ENCODE peak calls at places on chromosomes 5 and 9, in seven cellular contexts. V, T, H, S, B, Y and I are unnamed samples.

GRCh38 chr5:107812570-107813141 is 141.9 kb upstream of the EFNA5 start:
- DNase-seq in Y (peak), H (no peak), T (peak), S (peak), V (no peak), B (no peak), I (no peak)

GRCh38 chr9:25724424-25724823 is 46.2 kb upstream of the TUSC1 start:
- DNase-seq in V (no peak), S (no peak), Y (peak), H (no peak), T (peak), B (no peak), I (no peak)

GRCh38 chr5:76542887-76543690 is 80.1 kb downstream of the F2RL2 start:
- DNase-seq in S (no peak), V (no peak), Y (no peak), H (no peak), B (peak), T (no peak), I (no peak)

GRCh38 chr9:115226152-115226551 is 108.2 kb upstream of the TNC start:
- DNase-seq in B (no peak), T (no peak), S (no peak), H (no peak), Y (no peak), V (no peak), I (no peak)

GRCh38 chr9:124426361-124426760 is 11.1 kb upstream of the PSMB7 start:
- DNase-seq in V (no peak), S (no peak), B (no peak), H (no peak), T (no peak), Y (no peak), I (no peak)

GRCh38 chr9:7799934-7800285 is 332 bp upstream of the DMAC1 start:
- DNase-seq in V (no peak), H (no peak), S (no peak), B (no peak), Y (no peak), T (no peak), I (no peak)

GRCh38 chr5:175566697-175567096 is 88.3 kb downstream of the SFXN1 start:
- DNase-seq in T (no peak), S (no peak), V (no peak), Y (no peak), B (no peak), H (no peak), I (no peak)

GRCh38 chr5:172868924-172869565 is 35.0 kb downstream of the ERGIC1 start:
- DNase-seq in B (no peak), Y (peak), V (no peak), T (peak), S (no peak), H (no peak), I (peak)

GRCh38 chr9:16028516-16028915 is 475.7 kb downstream of the CCDC171 start:
- DNase-seq in S (no peak), Y (no peak), H (no peak), T (no peak), B (no peak), V (no peak), I (no peak)

GRCh38 chr5:61331407-61332368 is at the start of gene ZSWIM6:
- DNase-seq in B (peak), S (peak), Y (peak), V (peak), T (peak), H (peak), I (peak)

GRCh38 chr5:140221697-140222223 is 46.8 kb downstream of the CYSTM1 start:
- DNase-seq in Y (peak), B (no peak), V (no peak), S (no peak), T (peak), H (no peak), I (no peak)

GRCh38 chr9:124707667-124708066 is 63.4 kb downstream of the NR6A1 start:
- DNase-seq in S (no peak), B (no peak), T (no peak), V (no peak), Y (no peak), H (no peak), I (no peak)

GRCh38 chr5:42944989-42945388 is 95.1 kb downstream of the ANXA2R start:
- DNase-seq in H (no peak), T (peak), B (no peak), Y (peak), V (no peak), S (no peak), I (no peak)

GRCh38 chr5:159208508-159209437 is 580 bp downstream of the RNF145 start:
- DNase-seq in V (no peak), S (peak), H (peak), T (peak), Y (no peak), B (no peak), I (peak)

GRCh38 chr9:70639853-70640814 is 225.7 kb upstream of the KLF9 start:
- DNase-seq in B (no peak), S (peak), Y (peak), T (peak), H (peak), V (no peak), I (peak)

GRCh38 chr9:121156263-121156731 is 45.4 kb downstream of the RAB14 start:
- DNase-seq in T (peak), S (no peak), V (no peak), H (no peak), Y (peak), B (no peak), I (peak)

GRCh38 chr5:31664566-31664965 is 25.6 kb downstream of the PDZD2 start:
- DNase-seq in S (no peak), T (peak), V (no peak), Y (no peak), H (no peak), B (no peak), I (no peak)

GRCh38 chr9:137128158-137129088 is 10.5 kb upstream of the GRIN1 start:
- DNase-seq in S (no peak), B (no peak), H (no peak), V (no peak), T (no peak), Y (no peak), I (no peak)

GRCh38 chr9:95644377-95644776 is 127.6 kb upstream of the PTCH1 start:
- DNase-seq in H (no peak), Y (peak), B (no peak), S (no peak), T (no peak), V (no peak), I (no peak)

GRCh38 chr9:122383992-122384461 is 13.2 kb downstream of the PTGS1 start:
- DNase-seq in S (no peak), V (no peak), B (no peak), T (no peak), H (no peak), Y (no peak), I (no peak)

GRCh38 chr5:151054713-151055112 is 26.1 kb downstream of the TNIP1 start:
- DNase-seq in T (no peak), B (no peak), S (no peak), V (no peak), H (no peak), Y (no peak), I (peak)

GRCh38 chr9:1619915-1620705 is 395.0 kb upstream of the SMARCA2 start:
- DNase-seq in Y (no peak), H (no peak), S (peak), T (no peak), B (no peak), V (no peak), I (no peak)

GRCh38 chr5:56908942-56909293 is 478 bp upstream of the SETD9 start:
- DNase-seq in T (peak), Y (peak), H (peak), S (no peak), B (no peak), V (no peak), I (no peak)

GRCh38 chr5:59341155-59341554 is 552.4 kb downstream of the PDE4D start:
- DNase-seq in Y (no peak), V (no peak), T (no peak), S (no peak), B (no peak), H (no peak), I (no peak)

GRCh38 chr5:124790261-124790894 is 43.9 kb upstream of the ZNF608 start:
- DNase-seq in Y (peak), S (no peak), V (no peak), H (no peak), B (no peak), T (no peak), I (no peak)

GRCh38 chr9:111857555-111858211 is 38.9 kb upstream of the UGCG start:
- DNase-seq in S (no peak), H (no peak), V (no peak), T (no peak), B (no peak), Y (peak), I (peak)

GRCh38 chr9:4193391-4193790 is 106.5 kb downstream of the GLIS3 start:
- DNase-seq in T (no peak), S (no peak), Y (no peak), B (no peak), H (no peak), V (no peak), I (no peak)

GRCh38 chr5:150350524-150351344 is 6.8 kb upstream of the TCOF1 start:
- DNase-seq in Y (peak), V (no peak), H (peak), S (peak), B (peak), T (peak), I (peak)

GRCh38 chr5:61207884-61208283 is 45.6 kb upstream of the SMIM15 start:
- DNase-seq in B (no peak), Y (no peak), T (no peak), S (no peak), H (no peak), V (no peak), I (no peak)

GRCh38 chr5:80877592-80877991 is 82.6 kb upstream of the RASGRF2 start:
- DNase-seq in H (no peak), V (no peak), B (no peak), Y (no peak), T (no peak), S (no peak), I (no peak)

GRCh38 chr5:132487841-132488555 is 2.6 kb downstream of the IRF1 start:
- DNase-seq in H (no peak), B (no peak), V (no peak), Y (no peak), S (no peak), T (no peak), I (no peak)

GRCh38 chr9:88972401-88972800 is 18.9 kb upstream of the S1PR3 start:
- DNase-seq in H (no peak), B (no peak), V (no peak), S (no peak), T (no peak), Y (no peak), I (no peak)

GRCh38 chr5:153974131-153974812 is 64.4 kb downstream of the FAM114A2 start:
- DNase-seq in S (peak), B (peak), Y (peak), V (no peak), H (peak), T (peak), I (no peak)

GRCh38 chr9:16571127-16571848 is 299.2 kb downstream of the BNC2 start:
- DNase-seq in Y (no peak), S (no peak), V (no peak), T (no peak), B (no peak), H (peak), I (no peak)